ENCODE peak calls at places on chromosomes 4 and X, in four cellular contexts. Y, R, H and L are unnamed samples.

GRCh38 chr4:104015680-104016079 is 295.9 kb upstream of the TACR3 start:
- DNase-seq in H (no peak), R (no peak), Y (peak), L (no peak)

GRCh38 chr4:152259866-152260265 is 276.0 kb downstream of the FBXW7 start:
- DNase-seq in R (no peak), H (no peak), Y (no peak), L (no peak)

GRCh38 chrX:10524578-10524977 is 95.8 kb downstream of the MID1 start:
- DNase-seq in H (no peak), Y (no peak), R (no peak), L (no peak)

GRCh38 chrX:132652871-132653270 is 164.0 kb upstream of the MBNL3 start:
- DNase-seq in H (no peak), R (no peak), Y (no peak), L (no peak)

GRCh38 chr4:25956260-25956659 is 42.2 kb downstream of the SMIM20 start:
- DNase-seq in H (no peak), Y (no peak), R (no peak), L (no peak)

GRCh38 chr4:40227284-40227683 is 30.5 kb downstream of the RHOH start:
- DNase-seq in R (no peak), Y (no peak), H (no peak), L (no peak)

GRCh38 chr4:95898226-95898625 is 58.3 kb downstream of the PDHA2 start:
- DNase-seq in Y (no peak), R (no peak), H (no peak), L (no peak)

GRCh38 chr4:121995790-121996537 is 44.1 kb upstream of the TRPC3 start:
- DNase-seq in Y (no peak), R (no peak), H (no peak), L (no peak)

GRCh38 chr4:181745933-181746627 is 497.1 kb upstream of the TENM3 start:
- DNase-seq in H (no peak), R (no peak), Y (no peak), L (no peak)

DNA sequence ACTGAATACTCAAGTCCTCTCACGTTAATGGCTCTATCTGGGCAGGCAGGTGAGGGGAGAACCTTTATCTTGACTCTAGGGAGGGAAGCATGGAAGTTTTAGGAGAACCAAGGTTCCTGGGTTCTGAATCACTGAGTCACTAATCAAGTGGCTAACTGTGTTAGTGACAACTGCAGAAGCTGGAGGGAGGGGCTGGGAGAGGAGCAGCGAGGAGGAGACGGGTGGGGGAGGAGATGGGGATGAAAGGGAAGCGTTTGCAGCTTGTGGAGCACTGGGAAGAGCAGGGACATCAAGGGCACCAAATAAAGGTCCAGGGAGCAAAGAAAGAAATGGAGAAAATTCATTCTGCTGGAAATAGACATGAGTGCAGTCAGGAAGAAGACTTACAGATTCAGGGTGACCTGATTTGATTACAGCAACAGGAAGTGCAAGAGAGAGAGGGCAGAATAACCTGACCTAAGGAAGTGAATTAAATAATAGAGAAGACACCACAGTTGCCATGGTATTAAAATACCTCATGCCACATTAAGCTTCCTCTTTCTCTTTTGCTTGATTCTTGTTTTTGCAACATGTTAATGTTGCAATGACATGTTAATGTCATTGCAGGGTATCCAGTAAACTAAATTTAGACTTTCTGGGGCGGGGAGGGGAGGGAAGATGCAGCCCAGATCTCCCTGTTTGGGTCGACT is 4.5 kb upstream of the SETD7 start:
- DNase-seq in R (no peak), Y (no peak), H (no peak), L (no peak)
- H3K4me3 ChIP-seq in R (no peak), Y (no peak), H (no peak), L (no peak)

GRCh38 chrX:17078031-17078730 is 131.7 kb downstream of the REPS2 start:
- DNase-seq in R (no peak), H (no peak), Y (no peak), L (no peak)

GRCh38 chrX:17072726-17073125 is 126.3 kb downstream of the REPS2 start:
- DNase-seq in H (no peak), Y (no peak), R (no peak), L (no peak)

GRCh38 chrX:17077349-17077748 is 130.9 kb downstream of the REPS2 start:
- DNase-seq in Y (no peak), H (no peak), R (no peak), L (no peak)

DNA sequence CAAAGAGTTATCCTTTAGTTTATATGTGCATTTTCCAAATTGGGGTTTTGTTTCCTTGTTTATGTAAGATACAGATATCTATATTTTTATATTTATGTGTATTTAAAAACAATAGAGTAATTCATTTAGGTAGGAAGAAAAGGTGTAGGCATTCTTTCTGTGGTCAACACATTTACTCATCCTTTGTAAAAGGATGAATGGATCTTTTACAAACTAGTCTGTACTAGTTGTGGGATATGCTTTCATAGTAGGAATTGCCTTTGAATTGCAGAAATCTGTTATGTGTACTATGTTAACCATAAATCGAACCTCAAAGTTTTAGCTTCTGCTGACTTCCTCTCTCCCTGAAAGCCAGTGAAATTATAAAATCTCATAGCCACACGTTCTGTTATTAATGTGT is 128.5 kb downstream of the REPS2 start:
- DNase-seq in Y (no peak), R (no peak), H (no peak), L (no peak)
- TF ChIP-seq POLR2AphosphoS5 in Y (no peak), R (no peak), H (no peak), L (no peak)

DNA sequence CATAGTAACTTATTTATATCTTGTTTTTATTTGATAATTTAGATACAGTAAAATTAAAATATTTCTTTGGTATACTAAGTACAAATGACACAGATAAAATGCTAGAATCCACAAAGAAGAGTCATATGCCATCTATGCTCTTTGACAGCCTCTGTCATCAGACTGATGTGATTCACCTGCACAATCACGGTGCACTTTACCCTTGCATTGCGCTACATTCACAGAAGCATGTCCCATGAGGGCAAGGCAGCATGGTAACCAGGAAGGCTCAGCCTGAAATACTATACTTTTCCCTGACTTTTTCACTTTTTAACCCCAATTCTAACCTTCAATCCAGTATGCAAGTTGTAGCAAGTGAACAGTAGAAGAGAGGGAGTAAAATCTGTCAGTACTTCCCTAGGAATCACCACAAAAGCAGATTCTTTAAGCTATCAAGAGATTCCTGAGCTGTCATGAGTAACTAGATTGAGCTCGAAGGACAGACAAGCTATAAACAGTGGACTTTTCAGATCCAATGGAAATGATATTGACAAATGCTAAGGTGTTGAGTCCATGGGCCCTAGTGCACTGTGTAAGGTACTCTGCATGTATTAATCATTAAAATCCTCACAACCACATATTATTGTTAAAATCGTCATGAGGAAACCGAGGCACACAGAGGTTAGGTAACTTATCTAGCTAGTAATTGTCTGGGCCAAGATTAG is 14.2 kb downstream of the SEC24D start:
- DNase-seq in R (no peak), Y (peak), H (no peak), L (no peak)
- TF ChIP-seq EP300 in R (no peak), Y (no peak), H (no peak), L (no peak)

DNA sequence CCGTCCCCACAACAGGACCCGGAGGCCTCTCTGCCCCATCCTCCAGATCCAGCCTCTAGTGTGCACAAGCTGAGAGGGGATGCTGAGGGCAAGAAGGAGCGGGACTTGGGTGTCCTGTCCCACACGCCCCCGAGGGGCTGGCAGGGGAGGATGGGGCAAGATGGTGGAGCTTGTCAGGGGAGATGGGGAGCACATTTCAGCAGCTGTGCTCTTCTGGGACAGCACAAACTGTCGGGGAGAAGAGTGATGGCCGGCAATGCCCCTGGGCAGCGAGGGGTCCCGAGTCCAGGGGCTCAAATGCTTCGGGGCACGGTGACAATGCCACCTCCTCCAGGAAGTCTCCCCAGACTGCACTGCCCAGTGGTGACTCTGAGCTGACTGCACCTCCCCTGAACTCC is 134.5 kb downstream of the FAM53A start:
- DNase-seq in H (no peak), R (no peak), Y (no peak), L (no peak)
- H3K4me3 ChIP-seq in H (no peak), R (no peak), Y (no peak), L (no peak)

DNA sequence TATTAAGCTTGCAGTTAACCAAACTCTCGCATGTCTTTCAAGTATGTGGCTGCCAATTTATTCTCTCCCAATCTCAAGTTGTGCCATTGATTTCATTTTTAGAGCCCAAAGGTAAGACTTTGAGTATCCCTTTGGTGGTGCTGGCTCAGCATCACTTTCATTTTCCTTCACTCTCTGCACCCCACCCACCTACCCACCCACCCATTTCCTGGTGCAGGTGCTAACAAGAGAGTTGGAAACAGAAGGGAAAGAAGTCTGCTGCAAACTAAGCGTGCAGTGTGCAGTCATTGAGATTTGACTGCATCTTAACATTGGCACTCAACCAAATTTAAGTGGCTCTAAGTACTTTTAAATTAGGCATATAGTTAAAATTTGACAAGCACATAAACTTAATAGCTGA is 184.4 kb downstream of the KDR start:
- DNase-seq in R (no peak), H (no peak), Y (no peak), L (no peak)
- TF ChIP-seq POLR2AphosphoS5 in R (no peak), H (no peak), Y (no peak), L (no peak)

GRCh38 chr4:71635094-71635493 is 148.8 kb downstream of the GC start:
- DNase-seq in R (no peak), H (no peak), Y (no peak), L (no peak)
- TF ChIP-seq EP300 in R (no peak), H (no peak), Y (no peak), L (no peak)

GRCh38 chr4:131063878-131064277 is 1967.9 kb downstream of the C4orf33 start:
- DNase-seq in R (no peak), Y (no peak), H (no peak), L (no peak)

DNA sequence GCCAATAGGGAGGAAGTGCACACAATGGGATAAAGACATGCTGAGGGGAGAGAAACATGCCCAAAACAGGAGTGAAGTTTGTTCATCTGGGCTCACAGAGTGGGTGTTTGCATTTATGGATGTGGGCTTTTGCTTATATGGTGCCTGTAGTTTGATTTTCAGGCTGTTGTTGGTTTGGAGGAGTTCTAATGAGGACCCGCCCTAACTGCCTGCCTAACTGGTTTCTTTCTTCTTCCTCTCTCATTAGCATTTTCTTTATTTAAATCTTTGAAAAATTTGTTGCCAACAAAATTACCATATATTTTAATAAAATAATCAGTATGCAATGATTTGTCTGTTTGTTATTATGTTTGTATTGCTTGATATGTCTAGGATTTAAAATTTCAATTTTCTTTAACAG is 1965.8 kb downstream of the C4orf33 start:
- DNase-seq in H (no peak), Y (no peak), R (no peak), L (no peak)
- H3K4me3 ChIP-seq in H (no peak), Y (no peak), R (no peak), L (no peak)

GRCh38 chrX:154358011-154358410 is 16.4 kb downstream of the FLNA start:
- DNase-seq in R (no peak), H (no peak), Y (no peak), L (no peak)

GRCh38 chrX:154360155-154360713 is 14.2 kb downstream of the FLNA start:
- DNase-seq in H (no peak), Y (no peak), R (no peak), L (no peak)

GRCh38 chrX:154357205-154357604 is 17.2 kb downstream of the FLNA start:
- DNase-seq in Y (no peak), R (no peak), H (no peak), L (no peak)

GRCh38 chrX:154358829-154359228 is 15.6 kb downstream of the FLNA start:
- DNase-seq in H (no peak), Y (no peak), R (no peak), L (no peak)

DNA sequence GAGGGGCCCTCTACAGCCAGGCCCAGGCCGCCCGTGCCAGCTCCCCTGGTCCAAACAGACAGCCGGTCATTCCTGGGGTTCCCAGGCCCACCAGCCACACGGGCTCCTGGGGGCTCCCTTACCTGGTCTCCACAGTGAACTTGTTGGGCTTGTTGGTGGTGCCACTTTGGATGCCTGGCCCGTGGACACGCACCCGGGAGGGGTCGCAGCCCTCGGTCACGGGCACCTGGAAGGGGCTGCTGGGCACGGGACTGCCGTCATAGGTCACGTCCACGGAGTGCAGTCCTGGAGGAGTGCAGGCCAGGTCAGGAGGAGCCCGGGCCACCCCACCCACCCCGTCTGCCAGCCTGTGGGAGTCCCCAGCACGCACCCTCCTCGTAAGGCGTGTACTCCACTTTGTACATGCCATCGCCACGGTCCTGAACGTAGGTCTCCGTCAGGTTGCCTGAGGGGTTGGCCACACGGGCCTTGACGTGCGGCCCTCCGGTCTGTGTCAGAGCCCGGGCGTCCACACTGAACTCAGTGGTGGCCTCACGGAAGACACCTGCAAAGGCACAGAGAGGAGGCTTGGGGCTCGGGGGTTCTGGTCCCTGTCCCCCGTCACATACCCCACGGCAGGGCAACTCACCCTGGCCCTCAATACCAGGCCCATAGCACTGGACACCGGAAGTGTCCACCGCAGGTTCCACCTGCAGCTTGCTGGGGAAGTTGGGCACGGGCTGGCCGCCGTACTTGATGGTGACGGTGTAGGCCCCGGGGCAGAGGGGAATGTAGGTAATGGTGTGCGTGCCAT is 14.9 kb downstream of the FLNA start:
- DNase-seq in Y (no peak), R (no peak), H (no peak), L (no peak)
- TF ChIP-seq POLR2AphosphoS5 in Y (no peak), R (no peak), H (no peak), L (no peak)

DNA sequence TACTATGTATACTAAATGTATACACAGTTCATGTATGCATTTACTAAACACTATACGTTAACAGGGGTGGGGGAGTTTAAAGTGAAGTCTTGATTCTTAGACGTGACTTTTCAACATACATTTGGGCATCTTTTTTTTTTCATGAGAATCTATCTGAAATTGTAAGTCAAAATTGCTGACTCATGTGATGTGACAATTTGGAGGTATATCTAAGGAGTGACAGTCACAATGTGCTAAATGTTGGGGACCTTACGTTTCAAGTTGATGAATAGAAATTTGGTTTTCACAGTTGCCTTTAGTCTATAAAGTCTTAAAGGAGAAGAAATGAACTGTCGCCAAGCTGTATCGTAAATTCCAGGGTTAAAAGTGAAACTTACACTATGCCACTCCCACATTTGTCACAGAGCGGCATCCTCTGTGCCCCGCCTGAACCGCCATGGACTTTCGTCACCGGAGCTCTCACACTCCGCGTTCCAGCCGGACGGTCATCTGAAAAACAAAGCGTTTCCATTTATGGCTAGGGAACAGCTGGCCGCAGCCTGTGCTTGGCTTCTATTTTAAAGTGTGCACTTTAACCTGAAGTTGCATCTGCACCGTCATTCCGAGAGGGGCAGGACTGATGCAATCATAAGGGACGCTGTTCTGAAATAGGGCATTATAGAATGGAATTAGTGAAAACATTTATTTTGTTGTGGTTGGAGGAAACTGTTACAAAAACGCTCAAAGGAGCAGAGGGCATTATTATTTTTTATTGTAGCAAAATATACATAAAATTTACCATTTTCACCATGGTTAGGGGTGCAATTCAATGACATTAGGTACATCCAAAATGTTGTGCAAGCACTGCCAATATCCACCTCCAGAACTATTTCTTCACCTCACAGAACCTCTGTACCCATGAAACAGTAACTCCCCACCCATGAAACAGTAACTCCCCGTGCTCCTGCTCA is 30.9 kb downstream of the PDLIM3 start:
- DNase-seq in Y (peak), H (peak), R (peak), L (peak)
- TF ChIP-seq EP300 in Y (peak), H (no peak), R (peak), L (peak)